ENCODE peak calls at places on chromosomes 11 and 22, in five cellular contexts. One of them, this sample, is unnamed.

GRCh38 chr11:120403966-120404365 is 67.8 kb downstream of the ARHGEF12 start:
- DNase-seq in B cell: no peak
- DNase-seq in RWPE1: no peak
- DNase-seq in neuronal stem cell: no peak
- DNase-seq in GDM1: no peak
- DNase-seq in this sample: no peak

GRCh38 chr11:35418847-35419712 is at the start of gene SLC1A2:
- DNase-seq in B cell: no peak
- DNase-seq in RWPE1: no peak
- DNase-seq in neuronal stem cell: peak; percentile 51
- DNase-seq in GDM1: no peak
- DNase-seq in this sample: peak; percentile 19

GRCh38 chr11:131240421-131240820 is 130.0 kb upstream of the NTM start:
- DNase-seq in B cell: no peak
- DNase-seq in RWPE1: no peak
- DNase-seq in neuronal stem cell: no peak
- DNase-seq in GDM1: no peak
- DNase-seq in this sample: no peak

GRCh38 chr22:31247726-31248125 is 35.6 kb downstream of the LIMK2 start:
- DNase-seq in B cell: no peak
- DNase-seq in RWPE1: no peak
- DNase-seq in neuronal stem cell: no peak
- DNase-seq in GDM1: no peak
- DNase-seq in this sample: no peak

GRCh38 chr11:13008625-13009475 is at the start of gene RASSF10:
- DNase-seq in B cell: peak; percentile 27
- DNase-seq in RWPE1: peak; percentile 81
- DNase-seq in neuronal stem cell: peak; percentile 80
- DNase-seq in GDM1: no peak
- DNase-seq in this sample: peak; percentile 91

GRCh38 chr11:17954395-17955252 is 58.2 kb downstream of the SERGEF start:
- DNase-seq in B cell: no peak
- DNase-seq in RWPE1: no peak
- DNase-seq in neuronal stem cell: no peak
- DNase-seq in GDM1: no peak
- DNase-seq in this sample: no peak

GRCh38 chr11:81444306-81444705 is 1289.4 kb downstream of the FAM181B start:
- DNase-seq in B cell: no peak
- DNase-seq in RWPE1: no peak
- DNase-seq in neuronal stem cell: no peak
- DNase-seq in GDM1: no peak
- DNase-seq in this sample: no peak

GRCh38 chr11:46353706-46354105 is 6.4 kb downstream of the DGKZ start:
- DNase-seq in B cell: no peak
- DNase-seq in RWPE1: no peak
- DNase-seq in neuronal stem cell: no peak
- DNase-seq in GDM1: no peak
- DNase-seq in this sample: peak; percentile 45

GRCh38 chr11:65225284-65226102 is 36.3 kb upstream of the POLA2 start:
- DNase-seq in B cell: peak; percentile 80
- DNase-seq in RWPE1: peak; percentile 77
- DNase-seq in neuronal stem cell: peak; percentile 36
- DNase-seq in GDM1: peak; percentile 43
- DNase-seq in this sample: peak; percentile 86

GRCh38 chr11:1759151-1759850 is 4.4 kb downstream of the CTSD start:
- DNase-seq in B cell: peak; percentile 44
- DNase-seq in RWPE1: no peak
- DNase-seq in neuronal stem cell: no peak
- DNase-seq in GDM1: no peak
- DNase-seq in this sample: no peak

GRCh38 chr11:80873309-80873999 is 1432.6 kb upstream of the TENM4 start:
- DNase-seq in B cell: no peak
- DNase-seq in RWPE1: peak; percentile 53
- DNase-seq in neuronal stem cell: no peak
- DNase-seq in GDM1: no peak
- DNase-seq in this sample: peak; percentile 84

GRCh38 chr11:19577849-19578619 is 134.6 kb upstream of the NAV2 start:
- DNase-seq in B cell: no peak
- DNase-seq in RWPE1: no peak
- DNase-seq in neuronal stem cell: no peak
- DNase-seq in GDM1: no peak
- DNase-seq in this sample: no peak

GRCh38 chr11:118565062-118565461 is 669 bp downstream of the IFT46 start:
- DNase-seq in B cell: no peak
- DNase-seq in RWPE1: peak; percentile 7
- DNase-seq in neuronal stem cell: no peak
- DNase-seq in GDM1: no peak
- DNase-seq in this sample: peak; percentile 14

GRCh38 chr11:63682045-63682915 is 980 bp downstream of the RTN3 start:
- DNase-seq in B cell: peak; percentile 56
- DNase-seq in RWPE1: peak; percentile 30
- DNase-seq in neuronal stem cell: peak; percentile 24
- DNase-seq in GDM1: no peak
- DNase-seq in this sample: peak; percentile 36

GRCh38 chr11:95108159-95108611 is 18.5 kb downstream of the ENDOD1 start:
- DNase-seq in B cell: no peak
- DNase-seq in RWPE1: peak; percentile 76
- DNase-seq in neuronal stem cell: no peak
- DNase-seq in GDM1: no peak
- DNase-seq in this sample: peak; percentile 91

GRCh38 chr11:98434296-98434695 is 586.5 kb upstream of the CNTN5 start:
- DNase-seq in B cell: no peak
- DNase-seq in RWPE1: no peak
- DNase-seq in neuronal stem cell: no peak
- DNase-seq in GDM1: no peak
- DNase-seq in this sample: no peak

GRCh38 chr22:20551805-20552449 is 44.5 kb downstream of the MED15 start:
- DNase-seq in B cell: no peak
- DNase-seq in RWPE1: no peak
- DNase-seq in neuronal stem cell: no peak
- DNase-seq in GDM1: no peak
- DNase-seq in this sample: no peak

GRCh38 chr11:75429902-75430691 is 2.9 kb downstream of the KLHL35 start:
- DNase-seq in B cell: peak; percentile 82
- DNase-seq in RWPE1: peak; percentile 49
- DNase-seq in neuronal stem cell: no peak
- DNase-seq in GDM1: peak; percentile 52
- DNase-seq in this sample: peak; percentile 81